ENCODE peak calls at places on chromosomes 7 and 10, in six cellular contexts. T is heart left ventricle, J is upper lobe of left lung, E is ovary, F is gastrocnemius medialis, I is IMR-90. D is an unnamed sample.
A peak's percentile ranks its signal among the peaks of the same experiment; 100 is the strongest.

GRCh38 chr10:45040921-45041320 is 40.2 kb downstream of the ZNF22 start:
- DNase-seq in E (no peak), J (no peak), I (peak; percentile 7), F (no peak), T (no peak), D (no peak)

GRCh38 chr7:140972876-140973829 is 41.6 kb downstream of the MRPS33 start:
- DNase-seq in T (no peak), F (no peak), E (no peak), J (no peak), I (no peak), D (no peak)

GRCh38 chr7:128197586-128197985 is 43.5 kb upstream of the LEP start:
- DNase-seq in J (no peak), E (no peak), I (peak; percentile 8), T (no peak), F (no peak), D (no peak)

GRCh38 chr7:139038691-139039090 is 2.8 kb upstream of the ZC3HAV1L start:
- DNase-seq in J (no peak), E (no peak), I (no peak), F (no peak), T (no peak), D (peak; percentile 34)

GRCh38 chr7:114658188-114658587 is 243.6 kb downstream of the FOXP2 start:
- DNase-seq in I (no peak), F (no peak), E (no peak), T (no peak), J (no peak), D (no peak)

GRCh38 chr7:121832347-121832746 is 40.6 kb upstream of the PTPRZ1 start:
- DNase-seq in F (no peak), I (no peak), E (no peak), J (no peak), T (no peak), D (no peak)

GRCh38 chr7:26348234-26348851 is 56.7 kb downstream of the SNX10 start:
- DNase-seq in F (no peak), E (no peak), J (no peak), I (no peak), T (no peak), D (no peak)

GRCh38 chr10:92690211-92691041 is 671 bp downstream of the HHEX start:
- DNase-seq in T (peak; percentile 65), E (no peak), J (peak; percentile 95), I (peak; percentile 69), F (no peak), D (peak; percentile 58)

GRCh38 chr7:21967500-21968099 is 21.9 kb upstream of the CDCA7L start:
- DNase-seq in F (no peak), E (no peak), T (no peak), I (no peak), J (no peak), D (no peak)

GRCh38 chr7:92763636-92764423 is 72.5 kb downstream of the CDK6 start:
- DNase-seq in E (no peak), F (no peak), J (no peak), T (no peak), I (peak; percentile 81), D (peak; percentile 39)

GRCh38 chr10:52420656-52421055 is 106.6 kb downstream of the DKK1 start:
- DNase-seq in I (no peak), F (no peak), J (no peak), E (no peak), T (no peak), D (no peak)

GRCh38 chr7:34949356-34949755 is 87.9 kb downstream of the DPY19L1 start:
- DNase-seq in F (no peak), I (peak; percentile 54), T (no peak), E (no peak), J (no peak), D (no peak)

GRCh38 chr10:128629111-128630096 is 503.2 kb upstream of the MKI67 start:
- DNase-seq in F (no peak), E (no peak), T (peak; percentile 46), J (no peak), I (no peak), D (no peak)

GRCh38 chr7:81248420-81248819 is 329.6 kb upstream of the SEMA3C start:
- DNase-seq in J (no peak), F (no peak), E (no peak), I (no peak), T (no peak), D (no peak)

GRCh38 chr7:21984042-21984441 is 38.3 kb upstream of the CDCA7L start:
- DNase-seq in E (no peak), J (no peak), I (no peak), F (no peak), T (no peak), D (no peak)

GRCh38 chr7:7261863-7262262 is 79.5 kb downstream of the C1GALT1 start:
- DNase-seq in F (no peak), E (no peak), T (no peak), I (no peak), J (no peak), D (no peak)

GRCh38 chr7:4204530-4205165 is 477.4 kb upstream of the FOXK1 start:
- DNase-seq in T (no peak), F (no peak), J (peak; percentile 68), E (no peak), I (no peak), D (no peak)

GRCh38 chr10:24039897-24040296 is 169.0 kb upstream of the KIAA1217 start:
- DNase-seq in T (no peak), I (no peak), F (peak; percentile 46), E (no peak), J (no peak), D (no peak)

GRCh38 chr7:31108097-31108657 is 56.1 kb downstream of the ADCYAP1R1 start:
- DNase-seq in I (no peak), T (no peak), F (no peak), E (no peak), J (no peak), D (no peak)

GRCh38 chr10:128859738-128860386 is 607.2 kb upstream of the MGMT start:
- DNase-seq in J (no peak), E (no peak), I (no peak), T (no peak), F (no peak), D (peak; percentile 56)

GRCh38 chr10:117762819-117763172 is 220.2 kb downstream of the EMX2 start:
- DNase-seq in T (no peak), E (no peak), F (no peak), I (no peak), J (no peak), D (peak; percentile 89)

GRCh38 chr7:148622887-148623585 is 32.5 kb downstream of the C7orf33 start:
- DNase-seq in E (no peak), F (no peak), T (no peak), J (no peak), I (no peak), D (no peak)

GRCh38 chr10:13102002-13102794 is 2.2 kb downstream of the OPTN start:
- DNase-seq in T (no peak), F (peak; percentile 60), J (no peak), E (no peak), I (peak; percentile 26), D (peak; percentile 37)

GRCh38 chr10:13099144-13099665 is 758 bp upstream of the OPTN start:
- DNase-seq in T (peak; percentile 42), J (no peak), E (peak; percentile 64), F (no peak), I (peak; percentile 57), D (peak; percentile 78)

GRCh38 chr10:13100349-13101294 is 659 bp downstream of the OPTN start:
- DNase-seq in J (no peak), I (peak; percentile 31), E (no peak), F (no peak), T (peak; percentile 47), D (peak; percentile 68)

GRCh38 chr10:13103554-13103953 is 3.6 kb downstream of the OPTN start:
- DNase-seq in J (no peak), T (no peak), I (no peak), F (no peak), E (no peak), D (no peak)

GRCh38 chr10:13099666-13100348 is at the start of gene OPTN:
- DNase-seq in E (peak; percentile 84), I (peak; percentile 83), T (peak; percentile 81), F (peak; percentile 61), J (peak; percentile 94), D (peak; percentile 85)
- TF ChIP-seq POLR2A in E (peak; percentile 39), I (peak; percentile 69), T (no peak), F (peak; percentile 94), J (peak; percentile 54), D (peak; percentile 14)

DNA sequence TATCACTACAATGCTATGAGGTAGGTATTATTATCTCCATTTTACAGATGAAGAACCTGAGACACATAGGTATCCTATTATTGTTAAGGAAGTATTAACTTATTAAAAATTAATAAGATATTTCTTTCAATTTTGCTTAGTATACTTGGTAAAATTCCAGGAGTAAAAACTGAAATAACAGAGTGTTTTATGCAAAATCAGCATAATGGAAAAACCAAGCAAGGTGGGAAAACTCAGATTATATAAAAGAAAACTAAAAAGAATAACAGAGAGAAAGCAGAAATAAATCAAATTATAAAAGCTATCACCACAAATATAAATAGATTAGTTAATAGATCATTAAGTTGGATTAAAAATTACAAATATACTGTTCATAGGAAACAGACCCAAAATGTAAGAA is 82.0 kb downstream of the CPXM2 start:
- DNase-seq in E (no peak), J (no peak), F (no peak), I (no peak), T (no peak), D (no peak)
- TF ChIP-seq POLR2A in E (no peak), J (no peak), F (no peak), I (no peak), T (no peak), D (no peak)

DNA sequence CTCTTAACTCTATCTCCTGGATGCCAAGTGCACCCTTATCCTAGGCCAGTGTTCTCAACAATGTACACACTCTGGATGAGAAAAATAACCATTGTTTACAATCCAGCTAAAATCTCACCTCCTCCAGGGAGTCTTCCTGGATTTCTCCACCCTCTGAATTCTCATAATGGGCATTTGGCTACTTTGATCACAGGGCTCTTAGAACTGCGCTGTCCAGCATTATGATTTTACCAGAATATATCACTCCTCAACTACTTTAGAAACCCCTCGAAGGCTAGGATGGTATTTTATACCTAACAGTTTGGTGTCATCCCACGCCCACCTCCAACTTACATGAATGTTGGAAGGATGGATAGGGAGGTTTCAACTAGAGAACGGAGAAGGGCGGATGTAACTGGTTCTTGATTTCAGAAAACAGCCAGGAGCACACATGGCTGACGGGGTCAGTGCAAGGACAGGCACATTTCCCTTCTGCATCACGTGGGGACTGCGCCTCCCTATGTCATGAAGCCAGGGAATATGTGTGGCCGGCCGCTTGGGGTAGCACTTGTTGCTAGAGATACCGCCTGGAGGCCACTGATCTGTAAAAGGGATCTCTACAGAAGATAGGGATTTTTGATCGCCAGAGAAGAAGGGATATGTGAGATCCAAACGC is 1.2 kb upstream of the ATP6V0E2 start:
- DNase-seq in F (peak; percentile 84), T (peak; percentile 88), J (no peak), E (peak; percentile 69), I (peak; percentile 81), D (peak; percentile 73)
- TF ChIP-seq POLR2A in F (peak; percentile 44), T (no peak), J (no peak), E (no peak), I (no peak), D (no peak)

DNA sequence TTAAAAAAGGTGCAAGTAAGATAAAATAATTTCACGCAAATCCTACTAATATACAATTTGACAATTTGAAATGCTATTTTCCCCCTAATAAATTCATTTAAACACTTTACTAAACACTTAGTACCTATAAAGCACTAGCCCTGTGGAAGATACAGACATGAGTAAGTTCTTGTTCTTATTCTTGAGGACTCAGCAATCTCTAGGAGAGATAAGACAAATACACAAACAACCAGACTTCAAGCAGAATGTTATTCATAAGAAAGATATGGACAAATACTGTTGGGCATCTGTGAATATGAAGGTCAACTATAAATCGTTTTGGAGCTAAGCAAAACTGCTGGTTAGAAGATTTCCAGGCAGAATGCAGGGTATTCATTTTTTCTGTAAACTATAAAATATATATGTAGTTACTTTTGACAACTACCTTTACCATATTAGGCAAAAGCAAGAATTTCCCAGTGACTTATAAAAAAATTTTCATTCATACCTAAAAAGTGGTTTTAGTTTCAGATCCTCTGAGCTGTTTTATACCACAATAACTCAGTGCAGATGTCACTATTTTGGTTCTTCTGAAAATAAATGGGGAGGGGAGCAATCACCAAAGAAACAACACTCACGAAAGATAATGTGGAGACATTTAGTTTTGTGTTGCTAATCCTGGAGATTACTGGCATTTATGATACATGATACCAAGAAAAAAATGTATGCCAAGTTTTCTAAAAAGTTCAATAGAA is 3.8 kb downstream of the VPS41 start:
- DNase-seq in F (no peak), J (no peak), T (no peak), E (no peak), I (peak; percentile 49), D (peak; percentile 33)
- TF ChIP-seq POLR2A in F (no peak), J (no peak), T (no peak), E (no peak), I (no peak), D (no peak)